ENCODE peak calls at places on chromosomes 7 and 10, in seven cellular contexts. One of them, this sample, is unnamed.
A peak's percentile ranks its signal among the peaks of the same experiment; 100 is the strongest.

GRCh38 chr10:127882801-127883459 is 9.8 kb downstream of the CLRN3 start:
- DNase-seq in IMR-90: no peak
- DNase-seq in mesendoderm: no peak
- DNase-seq in neuronal stem cell: no peak
- DNase-seq in H1: peak; percentile 11
- DNase-seq in trophoblast cell: peak; percentile 11
- DNase-seq in H9: no peak
- DNase-seq in this sample: no peak

GRCh38 chr10:109855746-109856145 is 67.6 kb downstream of the XPNPEP1 start:
- DNase-seq in IMR-90: no peak
- DNase-seq in mesendoderm: no peak
- DNase-seq in neuronal stem cell: no peak
- DNase-seq in H1: no peak
- DNase-seq in trophoblast cell: no peak
- DNase-seq in H9: no peak
- DNase-seq in this sample: no peak

GRCh38 chr7:77867208-77867915 is 68.8 kb downstream of the PHTF2 start:
- DNase-seq in IMR-90: peak; percentile 41
- DNase-seq in mesendoderm: no peak
- DNase-seq in neuronal stem cell: no peak
- DNase-seq in H1: no peak
- DNase-seq in trophoblast cell: no peak
- DNase-seq in H9: no peak
- DNase-seq in this sample: peak; percentile 56

GRCh38 chr7:47873767-47874166 is 74.5 kb downstream of the PKD1L1 start:
- DNase-seq in IMR-90: peak; percentile 65
- DNase-seq in mesendoderm: no peak
- DNase-seq in neuronal stem cell: no peak
- DNase-seq in H1: peak; percentile 16
- DNase-seq in trophoblast cell: no peak
- DNase-seq in H9: no peak
- DNase-seq in this sample: peak; percentile 8

GRCh38 chr7:148524479-148525173 is 65.9 kb upstream of the C7orf33 start:
- DNase-seq in IMR-90: no peak
- DNase-seq in mesendoderm: no peak
- DNase-seq in neuronal stem cell: no peak
- DNase-seq in H1: no peak
- DNase-seq in trophoblast cell: peak; percentile 55
- DNase-seq in H9: no peak
- DNase-seq in this sample: no peak

GRCh38 chr7:116953372-116953726 is at the start of gene ST7:
- DNase-seq in IMR-90: peak; percentile 68
- DNase-seq in mesendoderm: peak; percentile 76
- DNase-seq in neuronal stem cell: peak; percentile 65
- DNase-seq in H1: peak; percentile 73
- DNase-seq in trophoblast cell: peak; percentile 79
- DNase-seq in H9: peak; percentile 61
- DNase-seq in this sample: peak; percentile 84

GRCh38 chr7:158111906-158112570 is 475.6 kb downstream of the PTPRN2 start:
- DNase-seq in IMR-90: no peak
- DNase-seq in mesendoderm: no peak
- DNase-seq in neuronal stem cell: no peak
- DNase-seq in H1: peak; percentile 28
- DNase-seq in trophoblast cell: no peak
- DNase-seq in H9: no peak
- DNase-seq in this sample: no peak

GRCh38 chr7:16933296-16934248 is 51.8 kb upstream of the AGR3 start:
- DNase-seq in IMR-90: no peak
- DNase-seq in mesendoderm: no peak
- DNase-seq in neuronal stem cell: no peak
- DNase-seq in H1: no peak
- DNase-seq in trophoblast cell: no peak
- DNase-seq in H9: no peak
- DNase-seq in this sample: no peak

GRCh38 chr10:133378251-133379096 is 588 bp upstream of the PAOX start:
- DNase-seq in IMR-90: peak; percentile 32
- DNase-seq in mesendoderm: peak; percentile 45
- DNase-seq in neuronal stem cell: peak; percentile 68
- DNase-seq in H1: peak; percentile 82
- DNase-seq in trophoblast cell: peak; percentile 56
- DNase-seq in H9: peak; percentile 47
- DNase-seq in this sample: peak; percentile 61

GRCh38 chr7:76372984-76373833 is 14.4 kb upstream of the YWHAG start:
- DNase-seq in IMR-90: peak; percentile 83
- DNase-seq in mesendoderm: peak; percentile 81
- DNase-seq in neuronal stem cell: no peak
- DNase-seq in H1: no peak
- DNase-seq in trophoblast cell: peak; percentile 40
- DNase-seq in H9: no peak
- DNase-seq in this sample: peak; percentile 94

GRCh38 chr7:29563590-29564454 is at the start of gene PRR15:
- DNase-seq in IMR-90: no peak
- DNase-seq in mesendoderm: peak; percentile 91
- DNase-seq in neuronal stem cell: no peak
- DNase-seq in H1: peak; percentile 85
- DNase-seq in trophoblast cell: peak; percentile 94
- DNase-seq in H9: peak; percentile 94
- DNase-seq in this sample: peak; percentile 31

GRCh38 chr7:90761584-90761983 is 165.5 kb downstream of the CDK14 start:
- DNase-seq in IMR-90: peak; percentile 23
- DNase-seq in mesendoderm: no peak
- DNase-seq in neuronal stem cell: no peak
- DNase-seq in H1: no peak
- DNase-seq in trophoblast cell: no peak
- DNase-seq in H9: no peak
- DNase-seq in this sample: no peak

GRCh38 chr7:27295236-27295635 is 52.6 kb downstream of the EVX1 start:
- DNase-seq in IMR-90: no peak
- DNase-seq in mesendoderm: no peak
- DNase-seq in neuronal stem cell: no peak
- DNase-seq in H1: no peak
- DNase-seq in trophoblast cell: no peak
- DNase-seq in H9: no peak
- DNase-seq in this sample: no peak

GRCh38 chr7:157056246-157056645 is 45.8 kb upstream of the MNX1 start:
- DNase-seq in IMR-90: no peak
- DNase-seq in mesendoderm: peak; percentile 9
- DNase-seq in neuronal stem cell: no peak
- DNase-seq in H1: no peak
- DNase-seq in trophoblast cell: no peak
- DNase-seq in H9: no peak
- DNase-seq in this sample: no peak

GRCh38 chr7:35985126-35985754 is 167.8 kb upstream of the EEPD1 start:
- DNase-seq in IMR-90: peak; percentile 70
- DNase-seq in mesendoderm: peak; percentile 75
- DNase-seq in neuronal stem cell: peak; percentile 45
- DNase-seq in H1: peak; percentile 80
- DNase-seq in trophoblast cell: peak; percentile 79
- DNase-seq in H9: peak; percentile 82
- DNase-seq in this sample: peak; percentile 72

GRCh38 chr10:79927111-79927828 is 21.6 kb downstream of the SFTPD start:
- DNase-seq in IMR-90: no peak
- DNase-seq in mesendoderm: no peak
- DNase-seq in neuronal stem cell: no peak
- DNase-seq in H1: no peak
- DNase-seq in trophoblast cell: no peak
- DNase-seq in H9: no peak
- DNase-seq in this sample: no peak

GRCh38 chr7:18426564-18427226 is 68.9 kb upstream of the HDAC9 start:
- DNase-seq in IMR-90: peak; percentile 30
- DNase-seq in mesendoderm: no peak
- DNase-seq in neuronal stem cell: no peak
- DNase-seq in H1: no peak
- DNase-seq in trophoblast cell: no peak
- DNase-seq in H9: no peak
- DNase-seq in this sample: peak; percentile 54

GRCh38 chr7:3200504-3200903 is 100.5 kb upstream of the SDK1 start:
- DNase-seq in IMR-90: peak; percentile 62
- DNase-seq in mesendoderm: peak; percentile 82
- DNase-seq in neuronal stem cell: no peak
- DNase-seq in H1: peak; percentile 71
- DNase-seq in trophoblast cell: peak; percentile 47
- DNase-seq in H9: peak; percentile 83
- DNase-seq in this sample: peak; percentile 62

GRCh38 chr10:43808136-43808535 is 159.5 kb upstream of the ZNF32 start:
- DNase-seq in IMR-90: peak; percentile 14
- DNase-seq in mesendoderm: no peak
- DNase-seq in neuronal stem cell: no peak
- DNase-seq in H1: no peak
- DNase-seq in trophoblast cell: no peak
- DNase-seq in H9: no peak
- DNase-seq in this sample: no peak

GRCh38 chr7:47539398-47540052 is 42.4 kb downstream of the TNS3 start:
- DNase-seq in IMR-90: peak; percentile 92
- DNase-seq in mesendoderm: no peak
- DNase-seq in neuronal stem cell: no peak
- DNase-seq in H1: no peak
- DNase-seq in trophoblast cell: no peak
- DNase-seq in H9: no peak
- DNase-seq in this sample: peak; percentile 99

GRCh38 chr10:43653746-43654145 is 5.1 kb upstream of the ZNF32 start:
- DNase-seq in IMR-90: peak; percentile 32
- DNase-seq in mesendoderm: no peak
- DNase-seq in neuronal stem cell: no peak
- DNase-seq in H1: no peak
- DNase-seq in trophoblast cell: no peak
- DNase-seq in H9: no peak
- DNase-seq in this sample: no peak

DNA sequence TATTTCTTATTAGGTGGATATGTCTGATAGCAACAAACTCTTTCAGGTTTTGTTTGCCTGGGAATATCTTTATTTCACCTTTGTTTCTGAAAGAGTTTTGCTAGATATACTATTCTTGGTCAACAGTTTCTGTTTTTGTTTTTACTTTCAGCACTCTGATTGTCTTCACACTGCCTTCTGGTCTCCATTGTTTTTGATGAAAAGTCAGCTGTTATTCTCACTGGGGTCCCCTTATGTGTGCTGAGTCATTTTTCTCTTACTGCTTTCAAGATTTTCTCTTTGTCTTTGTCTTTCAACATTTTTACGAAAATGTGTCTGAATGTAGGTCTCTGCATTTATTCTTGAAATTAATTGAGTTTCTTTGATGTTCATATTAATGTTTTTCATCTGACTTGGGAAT is 15.2 kb upstream of the RASSF4 start:
- DNase-seq in IMR-90: no peak
- DNase-seq in mesendoderm: no peak
- DNase-seq in neuronal stem cell: no peak
- DNase-seq in H1: no peak
- DNase-seq in trophoblast cell: no peak
- DNase-seq in H9: no peak
- DNase-seq in this sample: no peak
- H3K4ac ChIP-seq in IMR-90: no peak overlapping the region
- H3K4ac ChIP-seq in mesendoderm: no peak overlapping the region
- H3K4ac ChIP-seq in neuronal stem cell: no peak overlapping the region
- H3K4ac ChIP-seq in H1: no peak overlapping the region
- H3K4ac ChIP-seq in trophoblast cell: no peak overlapping the region
- H3K4ac ChIP-seq in H9: no peak overlapping the region
- H3K4ac ChIP-seq in this sample: no peak overlapping the region

DNA sequence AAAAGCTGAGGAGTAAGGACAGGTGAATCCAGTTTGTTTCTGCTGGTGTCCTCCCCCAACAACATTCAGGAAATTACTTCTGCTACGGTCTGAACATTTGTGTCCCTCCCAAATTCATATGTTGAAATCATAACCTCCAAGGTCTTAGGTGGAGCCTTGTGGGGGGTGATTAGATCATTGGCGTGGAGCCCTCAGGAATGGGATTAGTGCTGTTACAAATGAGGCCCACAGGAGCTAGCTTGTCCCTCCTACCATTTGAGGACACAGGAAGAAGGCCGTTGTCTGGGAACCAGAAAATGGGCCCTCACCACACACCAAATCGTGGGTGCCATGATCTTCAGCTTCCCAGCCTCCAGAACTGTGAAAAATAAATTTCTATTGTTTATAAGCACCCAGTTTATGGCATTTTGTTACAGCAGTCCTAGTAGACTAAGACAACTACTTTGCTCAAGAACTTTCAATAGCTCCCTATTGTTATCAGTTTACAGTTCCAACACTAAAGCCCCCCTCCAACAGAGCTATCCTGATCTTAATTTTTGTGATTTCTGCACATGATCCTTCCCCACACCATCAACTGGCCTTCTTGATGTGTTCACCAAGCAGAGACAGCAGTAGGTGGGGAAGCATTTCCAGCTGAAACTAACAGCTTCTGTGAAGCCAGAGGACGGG is 2.1 kb upstream of the LRMDA start:
- DNase-seq in IMR-90: no peak
- DNase-seq in mesendoderm: no peak
- DNase-seq in neuronal stem cell: no peak
- DNase-seq in H1: no peak
- DNase-seq in trophoblast cell: no peak
- DNase-seq in H9: no peak
- DNase-seq in this sample: no peak
- H2AK5ac ChIP-seq in IMR-90: no peak overlapping the region
- H2AK5ac ChIP-seq in mesendoderm: no peak overlapping the region
- H2AK5ac ChIP-seq in neuronal stem cell: no peak overlapping the region
- H2AK5ac ChIP-seq in H1: no peak overlapping the region
- H2AK5ac ChIP-seq in trophoblast cell: no peak overlapping the region
- H2AK5ac ChIP-seq in H9: no peak overlapping the region
- H2AK5ac ChIP-seq in this sample: no peak overlapping the region

GRCh38 chr7:114708646-114709045 is 213.2 kb upstream of the MDFIC start:
- DNase-seq in IMR-90: no peak
- DNase-seq in mesendoderm: peak; percentile 44
- DNase-seq in neuronal stem cell: no peak
- DNase-seq in H1: no peak
- DNase-seq in trophoblast cell: no peak
- DNase-seq in H9: peak; percentile 69
- DNase-seq in this sample: no peak
- H3K18ac ChIP-seq in IMR-90: no peak overlapping the region
- H3K18ac ChIP-seq in mesendoderm: no peak overlapping the region
- H3K18ac ChIP-seq in neuronal stem cell: no peak overlapping the region
- H3K18ac ChIP-seq in H1: no peak overlapping the region
- H3K18ac ChIP-seq in trophoblast cell: no peak overlapping the region
- H3K18ac ChIP-seq in H9: no peak overlapping the region
- H3K18ac ChIP-seq in this sample: no peak overlapping the region

DNA sequence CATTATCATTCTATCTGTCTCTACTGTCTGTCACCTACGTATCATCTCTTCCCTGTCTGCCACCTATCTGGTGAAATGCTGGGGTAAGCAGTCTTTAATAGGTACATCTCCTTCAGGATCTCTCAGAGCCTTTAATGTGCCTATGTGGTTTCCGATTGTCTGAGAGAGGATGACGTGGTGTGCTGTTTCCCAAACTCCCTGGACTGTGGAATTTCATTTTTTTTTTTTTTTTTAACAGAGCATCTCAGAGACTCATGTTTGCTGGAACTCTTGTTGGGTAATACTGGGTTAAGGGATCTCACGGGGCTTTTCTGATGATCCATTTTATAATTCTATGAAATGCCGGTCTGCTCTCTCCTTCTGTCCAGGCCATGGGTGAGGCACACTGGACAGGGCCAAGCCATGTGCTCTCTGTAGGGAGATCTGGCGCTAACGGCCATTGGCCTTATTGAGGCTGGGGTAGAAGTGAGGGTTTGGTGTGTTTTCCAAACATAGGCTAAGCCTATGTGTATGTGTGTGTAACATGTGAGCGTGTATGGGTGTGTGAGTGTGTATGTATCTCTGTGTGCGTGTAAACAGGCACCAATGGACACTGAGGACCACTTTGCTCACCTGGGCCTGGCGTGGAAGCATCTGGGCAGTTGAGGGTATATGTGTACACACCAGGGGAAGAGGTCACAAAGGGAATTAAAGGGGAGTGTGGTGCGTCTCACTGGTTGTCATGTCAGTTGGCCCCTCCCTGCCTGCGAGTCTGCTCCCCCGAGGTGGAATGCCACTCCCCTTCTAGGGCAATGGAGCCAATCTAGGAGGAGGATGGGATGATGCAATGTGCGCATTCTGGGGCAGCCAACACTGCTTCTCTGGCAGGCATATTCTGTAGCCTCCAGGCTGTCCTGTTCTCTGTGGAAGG is 7.8 kb downstream of the ADRA2A start:
- DNase-seq in IMR-90: no peak
- DNase-seq in mesendoderm: no peak
- DNase-seq in neuronal stem cell: no peak
- DNase-seq in H1: peak; percentile 22
- DNase-seq in trophoblast cell: no peak
- DNase-seq in H9: no peak
- DNase-seq in this sample: no peak
- H3K4ac ChIP-seq in IMR-90: no peak overlapping the region
- H3K4ac ChIP-seq in mesendoderm: no peak overlapping the region
- H3K4ac ChIP-seq in neuronal stem cell: no peak overlapping the region
- H3K4ac ChIP-seq in H1: no peak overlapping the region
- H3K4ac ChIP-seq in trophoblast cell: no peak overlapping the region
- H3K4ac ChIP-seq in H9: no peak overlapping the region
- H3K4ac ChIP-seq in this sample: no peak overlapping the region